ENCODE peak calls at places on chromosomes 12 and 14, in six cellular contexts. X is A673, V is right atrium auricular region, E is stomach, P is cardiac muscle cell, L is left ventricle myocardium inferior. Q is an unnamed sample.

GRCh38 chr14:37116933-37117844 is 55.2 kb downstream of the SLC25A21 start:
- DNase-seq in V (no peak), P (no peak), X (peak; percentile 85), E (no peak), L (no peak), Q (no peak)

GRCh38 chr12:131072446-131073230 is 118.9 kb downstream of the ADGRD1 start:
- DNase-seq in X (no peak), V (no peak), P (no peak), L (no peak), E (peak; percentile 20), Q (no peak)

GRCh38 chr12:4526923-4527546 is 11.7 kb upstream of the RAD51AP1 start:
- DNase-seq in E (no peak), L (no peak), X (peak; percentile 17), P (peak; percentile 30), V (no peak), Q (no peak)

GRCh38 chr12:6582959-6583358 is 14.9 kb upstream of the NOP2 start:
- DNase-seq in E (no peak), P (no peak), L (no peak), X (no peak), V (no peak), Q (no peak)

GRCh38 chr12:116159175-116159574 is 118.3 kb downstream of the MED13L start:
- DNase-seq in E (no peak), P (peak; percentile 83), L (no peak), X (peak; percentile 65), V (no peak), Q (peak; percentile 32)

GRCh38 chr14:41476526-41476925 is 130.2 kb upstream of the LRFN5 start:
- DNase-seq in E (no peak), P (peak; percentile 7), X (no peak), V (no peak), L (no peak), Q (no peak)

GRCh38 chr14:71175491-71175890 is 268.2 kb downstream of the PCNX1 start:
- DNase-seq in X (no peak), V (no peak), L (no peak), E (peak; percentile 28), P (no peak), Q (no peak)

GRCh38 chr12:1279050-1279449 is 288.0 kb downstream of the ERC1 start:
- DNase-seq in L (no peak), X (no peak), V (no peak), E (no peak), P (no peak), Q (no peak)

GRCh38 chr12:64404470-64405446 is 566 bp downstream of the XPOT start:
- DNase-seq in P (peak; percentile 94), L (peak; percentile 40), E (peak; percentile 51), X (peak; percentile 86), V (peak; percentile 64), Q (peak; percentile 81)

DNA sequence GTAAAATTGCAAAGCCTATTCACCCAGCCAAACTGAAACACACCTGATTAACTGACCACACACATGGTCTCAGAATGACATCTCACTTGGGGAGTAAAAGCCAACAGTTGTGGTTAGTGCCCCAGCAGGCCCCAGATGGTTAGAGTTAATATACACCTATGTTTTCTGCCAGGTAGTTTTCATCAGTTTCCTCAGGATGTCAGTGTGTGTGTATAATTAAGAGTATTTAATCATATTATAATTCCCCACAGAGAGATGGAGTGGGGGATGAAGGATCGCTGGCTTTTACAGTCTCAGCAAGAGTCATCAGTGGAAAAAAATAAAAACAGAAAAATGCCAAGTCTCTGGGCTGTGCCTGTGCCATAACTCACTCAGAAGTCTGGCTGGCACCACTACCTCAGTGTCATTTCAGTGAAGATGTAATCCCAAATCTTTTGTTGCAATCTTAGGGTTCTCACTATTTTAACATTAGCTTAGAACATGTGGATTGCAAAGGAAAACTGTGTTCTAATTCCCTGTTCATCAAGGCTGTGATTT is 412.5 kb downstream of the ZFP36L1 start:
- DNase-seq in V (no peak), L (no peak), X (no peak), E (no peak), P (no peak), Q (no peak)
- TF ChIP-seq CTCF in V (no peak), L (no peak), X (no peak), E (no peak), P (no peak), Q (no peak)

DNA sequence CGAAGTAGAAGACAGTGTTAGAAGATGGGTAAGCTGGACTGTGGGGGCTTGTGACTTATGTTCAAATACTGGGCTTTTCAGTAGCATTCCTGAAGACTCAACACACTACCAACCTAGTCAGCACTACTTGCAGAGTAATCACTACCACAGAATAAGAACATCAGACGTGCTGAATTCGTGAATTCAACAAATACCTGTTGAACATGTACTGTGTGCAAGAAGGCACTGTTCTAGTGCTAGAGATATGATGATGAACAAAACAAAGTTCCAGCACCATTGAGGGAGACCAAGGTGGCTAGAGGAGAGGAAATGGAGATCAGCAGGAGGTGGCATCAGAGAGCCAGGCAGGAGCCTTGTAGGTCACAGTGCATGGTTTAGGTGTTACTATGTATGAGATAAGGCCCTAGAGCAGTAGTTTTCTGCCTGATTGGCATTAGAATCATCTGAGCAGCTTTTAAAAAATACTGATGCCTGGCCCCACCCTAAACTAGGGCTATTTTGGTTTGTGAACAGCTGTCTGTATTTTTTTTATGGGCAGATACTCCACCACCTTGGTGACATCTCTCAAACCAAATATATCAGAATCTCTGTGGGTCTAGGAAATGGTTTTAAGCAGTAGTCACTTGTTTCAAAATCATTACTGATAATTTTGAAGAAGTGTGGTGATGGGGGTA is 26.8 kb downstream of the FERMT2 start:
- DNase-seq in L (no peak), V (no peak), X (no peak), P (no peak), E (no peak), Q (no peak)
- H3K4me1 ChIP-seq in L (peaks cover 100% of the 10 kb centered on the region), V (peaks cover 94% of the 10 kb centered on the region), X (peaks cover 45% of the 10 kb centered on the region), P (peaks cover 32% of the 10 kb centered on the region), E (peaks cover 100% of the 10 kb centered on the region), Q (peaks cover 12% of the 10 kb centered on the region)

GRCh38 chr12:32069731-32070130 is 36.9 kb upstream of the BICD1 start:
- DNase-seq in V (no peak), X (no peak), P (no peak), L (no peak), E (no peak), Q (no peak)
- H3K27me3 ChIP-seq in V (no peaks in the 10 kb centered on the region), X (no peaks in the 10 kb centered on the region), P (no peaks in the 10 kb centered on the region), L (no peaks in the 10 kb centered on the region), E (no peaks in the 10 kb centered on the region), Q (no peaks in the 10 kb centered on the region)

GRCh38 chr14:92328664-92329255 is 5.8 kb downstream of the SLC24A4 start:
- DNase-seq in L (no peak), E (no peak), P (no peak), V (no peak), X (no peak), Q (no peak)

GRCh38 chr14:92336363-92336762 is 13.4 kb downstream of the SLC24A4 start:
- DNase-seq in V (no peak), X (no peak), P (no peak), E (no peak), L (no peak), Q (no peak)

GRCh38 chr14:92339426-92339825 is 16.5 kb downstream of the SLC24A4 start:
- DNase-seq in X (no peak), P (no peak), V (no peak), E (no peak), L (no peak), Q (no peak)

GRCh38 chr14:92334050-92334449 is 11.1 kb downstream of the SLC24A4 start:
- DNase-seq in X (no peak), E (no peak), L (no peak), V (no peak), P (no peak), Q (no peak)
- TF ChIP-seq CTCF in X (no peak), E (no peak), L (no peak), V (no peak), P (no peak), Q (no peak)

GRCh38 chr14:54629183-54629582 is 62.3 kb downstream of the SAMD4A start:
- DNase-seq in P (no peak), V (no peak), E (no peak), X (no peak), L (no peak), Q (no peak)
- H3K4me1 ChIP-seq in P (peaks cover 49% of the 10 kb centered on the region), V (peaks cover 68% of the 10 kb centered on the region), E (peaks cover 52% of the 10 kb centered on the region), X (peaks cover 39% of the 10 kb centered on the region), L (peaks cover 87% of the 10 kb centered on the region), Q (no peaks in the 10 kb centered on the region)

DNA sequence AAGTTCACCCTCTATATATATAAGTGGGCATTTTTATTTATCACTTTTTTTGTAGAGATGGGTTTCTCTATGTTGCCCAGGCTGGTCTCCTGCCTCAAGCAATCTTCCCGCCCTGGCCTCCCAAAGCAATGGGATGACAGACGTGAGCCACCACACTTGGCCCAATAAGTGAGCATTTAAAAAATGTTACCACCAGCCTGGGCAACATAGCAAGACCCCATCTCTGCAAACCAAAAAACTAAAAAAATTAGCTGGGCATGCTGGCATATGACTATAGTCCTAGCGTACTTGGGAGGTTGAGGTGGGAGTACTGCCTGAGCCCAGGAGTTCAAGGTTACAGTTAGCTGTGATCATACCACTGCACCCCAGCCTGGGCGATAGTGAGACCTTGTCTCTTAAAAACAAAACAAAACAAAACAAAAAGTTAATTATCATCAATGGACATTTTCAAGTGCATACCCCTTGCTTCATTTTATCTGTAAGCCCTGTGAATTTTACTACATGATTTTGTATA is 23.7 kb downstream of the UBE2N start:
- DNase-seq in L (no peak), P (no peak), X (no peak), V (no peak), E (no peak), Q (no peak)
- H3K27me3 ChIP-seq in L (no peaks in the 10 kb centered on the region), P (no peaks in the 10 kb centered on the region), X (no peaks in the 10 kb centered on the region), V (no peaks in the 10 kb centered on the region), E (no peaks in the 10 kb centered on the region), Q (no peaks in the 10 kb centered on the region)

DNA sequence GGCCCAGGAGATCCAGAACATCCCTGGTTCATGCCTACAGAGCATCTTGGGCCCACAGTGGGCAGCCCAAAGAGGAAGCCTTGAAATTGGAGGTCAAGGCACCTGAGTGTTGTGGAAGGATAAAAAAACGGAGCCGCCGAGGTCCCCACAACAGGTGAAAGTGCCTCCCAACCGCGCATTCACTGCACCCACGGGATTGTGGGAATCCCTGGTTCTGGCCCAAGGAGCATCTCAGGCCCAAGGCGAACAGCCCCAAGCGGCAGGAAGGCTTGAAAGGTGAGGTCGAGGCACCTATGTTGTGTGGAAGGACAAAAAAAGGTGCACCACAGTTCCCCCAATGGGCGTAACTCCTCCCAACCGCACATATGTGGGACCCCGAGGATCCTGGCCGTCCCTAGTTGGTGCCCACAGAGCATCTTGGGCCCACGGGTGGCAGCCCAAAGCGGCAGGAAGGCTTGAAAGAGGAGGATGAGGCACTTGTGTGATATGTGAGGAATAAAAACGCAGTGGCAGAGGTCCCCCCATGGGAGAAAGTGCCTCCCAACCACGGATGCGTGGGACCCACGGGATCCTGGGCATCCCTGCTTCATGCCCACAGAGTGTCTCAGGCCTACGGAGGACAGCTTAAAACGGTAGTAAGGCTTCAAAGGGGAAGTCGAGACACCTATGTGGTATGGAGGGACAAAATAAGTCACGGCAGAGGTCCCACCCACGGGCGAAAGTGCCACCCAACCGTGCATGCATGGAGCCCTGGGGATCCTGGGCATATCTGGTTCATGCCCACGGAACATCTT is 583.9 kb downstream of the ALG10 start:
- DNase-seq in P (no peak), E (no peak), L (no peak), V (no peak), X (no peak), Q (no peak)
- TF ChIP-seq CTCF in P (no peak), E (no peak), L (no peak), V (no peak), X (no peak), Q (no peak)